ENCODE peak calls at places on chromosomes 1 and 21, in eight cellular contexts. Q, U, T, E, P, V, Y and H are unnamed samples.

GRCh38 chr1:153344718-153345025 is 4.0 kb downstream of the PGLYRP4 start:
- DNase-seq in Y (no peak), T (no peak), E (no peak), P (no peak), U (no peak), Q (no peak), V (no peak), H (no peak)

GRCh38 chr1:101506541-101507164 is 269.8 kb downstream of the S1PR1 start:
- DNase-seq in P (peak), T (peak), E (no peak), U (peak), Y (peak), Q (peak), V (no peak), H (peak)

GRCh38 chr21:44434936-44435635 is 20.2 kb upstream of the LRRC3 start:
- DNase-seq in E (no peak), U (no peak), Q (no peak), V (no peak), T (no peak), P (no peak), Y (no peak), H (no peak)

GRCh38 chr21:35294231-35294898 is 245.3 kb upstream of the RUNX1 start:
- DNase-seq in V (no peak), U (no peak), Y (peak), P (no peak), Q (peak), T (peak), E (no peak), H (no peak)

GRCh38 chr1:222557148-222557547 is 9.2 kb upstream of the HHIPL2 start:
- DNase-seq in P (no peak), Q (no peak), U (peak), V (no peak), E (no peak), T (no peak), Y (no peak), H (peak)

GRCh38 chr1:201714542-201715276 is 114.2 kb upstream of the IPO9 start:
- DNase-seq in E (peak), U (peak), P (no peak), Q (peak), V (peak), Y (peak), T (no peak), H (peak)

GRCh38 chr1:3244539-3245315 is 175.7 kb downstream of the PRDM16 start:
- DNase-seq in Y (no peak), E (peak), T (no peak), V (no peak), Q (peak), U (peak), P (no peak), H (no peak)

GRCh38 chr1:43199093-43199726 is 27.1 kb downstream of the CFAP57 start:
- DNase-seq in E (no peak), U (no peak), Q (no peak), P (no peak), Y (peak), V (peak), T (no peak), H (no peak)

GRCh38 chr1:83897516-83897915 is 101.4 kb downstream of the TTLL7 start:
- DNase-seq in Y (no peak), V (no peak), U (no peak), Q (no peak), T (peak), P (no peak), E (no peak), H (no peak)

GRCh38 chr1:89271616-89272015 is 1.0 kb downstream of the GBP5 start:
- DNase-seq in Q (peak), T (no peak), Y (peak), P (no peak), V (no peak), E (no peak), U (peak), H (no peak)

GRCh38 chr21:41758550-41758949 is 8.3 kb downstream of the RIPK4 start:
- DNase-seq in U (no peak), P (no peak), Q (peak), Y (no peak), T (no peak), E (no peak), V (no peak), H (no peak)

GRCh38 chr1:197222025-197222685 is 45.9 kb upstream of the CRB1 start:
- DNase-seq in T (peak), Y (no peak), E (no peak), U (no peak), P (no peak), Q (no peak), V (no peak), H (no peak)

GRCh38 chr1:239802275-239802674 is 289.4 kb upstream of the FMN2 start:
- DNase-seq in U (no peak), T (no peak), Q (no peak), Y (no peak), E (no peak), P (no peak), V (no peak), H (no peak)

GRCh38 chr1:44723496-44724407 is 7.2 kb downstream of the RNU5D-1 start:
- DNase-seq in Y (no peak), U (no peak), T (no peak), Q (no peak), V (no peak), E (no peak), P (no peak), H (no peak)

GRCh38 chr1:45622267-45622890 is 1.5 kb downstream of the CCDC17 start:
- DNase-seq in Y (no peak), U (no peak), V (no peak), Q (no peak), E (no peak), P (peak), T (no peak), H (no peak)

GRCh38 chr21:33794586-33794985 is 121.0 kb downstream of the ATP5PO start:
- DNase-seq in V (no peak), E (no peak), T (peak), U (no peak), P (no peak), Q (no peak), Y (no peak), H (no peak)

GRCh38 chr1:110210604-110211502 is 739 bp downstream of the KCNC4 start:
- DNase-seq in T (peak), Q (peak), U (peak), Y (no peak), V (peak), P (peak), E (peak), H (no peak)

GRCh38 chr1:208520700-208521099 is 276.5 kb upstream of the PLXNA2 start:
- DNase-seq in T (no peak), P (no peak), U (no peak), Y (no peak), E (no peak), Q (no peak), V (no peak), H (no peak)

GRCh38 chr21:38735807-38736206 is 69.9 kb upstream of the ETS2 start:
- DNase-seq in Q (no peak), P (no peak), E (no peak), V (no peak), Y (no peak), U (no peak), T (no peak), H (no peak)

GRCh38 chr1:55217226-55217996 is 2.2 kb upstream of the USP24 start:
- DNase-seq in E (no peak), T (no peak), V (no peak), P (no peak), U (no peak), Q (no peak), Y (no peak), H (no peak)

GRCh38 chr21:34372321-34372720 is 3.0 kb upstream of the SMIM11 start:
- DNase-seq in Y (no peak), U (no peak), T (no peak), Q (no peak), E (no peak), P (no peak), V (peak), H (no peak)

GRCh38 chr1:231407537-231408396 is 14.3 kb downstream of the EGLN1 start:
- DNase-seq in U (peak), Y (no peak), P (no peak), T (no peak), V (no peak), Q (peak), E (no peak), H (no peak)

GRCh38 chr1:116529199-116529616 is 41.6 kb downstream of the CD58 start:
- DNase-seq in Q (peak), P (no peak), V (no peak), Y (no peak), U (peak), T (no peak), E (no peak), H (peak)

GRCh38 chr1:216793303-216793702 is 70.1 kb upstream of the ESRRG start:
- DNase-seq in U (no peak), P (no peak), V (no peak), Y (no peak), Q (no peak), T (peak), E (no peak), H (no peak)

GRCh38 chr1:21175670-21176581 is 771 bp downstream of the EIF4G3 start:
- DNase-seq in V (peak), U (no peak), Q (peak), Y (no peak), P (peak), E (peak), T (peak), H (no peak)

GRCh38 chr1:204420039-204421004 is 8.7 kb upstream of the PPP1R15B start:
- DNase-seq in E (no peak), T (peak), Y (no peak), U (no peak), Q (no peak), P (no peak), V (no peak), H (no peak)

GRCh38 chr1:185720633-185721272 is 13.4 kb upstream of the HMCN1 start:
- DNase-seq in Y (no peak), U (peak), T (peak), V (no peak), E (no peak), P (no peak), Q (peak), H (peak)

GRCh38 chr1:185853739-185854138 is 119.5 kb downstream of the HMCN1 start:
- DNase-seq in V (no peak), E (no peak), Y (no peak), T (no peak), P (no peak), Q (peak), U (peak), H (peak)

GRCh38 chr1:213127074-213127473 is 76.0 kb downstream of the RPS6KC1 start:
- DNase-seq in Q (peak), T (no peak), V (no peak), E (no peak), U (no peak), P (no peak), Y (no peak), H (peak)

GRCh38 chr1:115067460-115067859 is 21.8 kb downstream of the TSPAN2 start:
- DNase-seq in P (no peak), T (no peak), E (no peak), V (no peak), Y (peak), U (peak), Q (peak), H (peak)

GRCh38 chr1:55369474-55369873 is 154.3 kb upstream of the USP24 start:
- DNase-seq in E (no peak), V (peak), Q (peak), P (no peak), U (peak), Y (no peak), T (no peak), H (peak)

GRCh38 chr1:83086346-83086745 is 912.6 kb downstream of the TTLL7 start:
- DNase-seq in V (no peak), Y (no peak), U (no peak), Q (no peak), E (no peak), P (no peak), T (no peak), H (no peak)

GRCh38 chr1:226890331-226891108 is 20.1 kb downstream of the PSEN2 start:
- DNase-seq in Y (no peak), E (no peak), Q (no peak), T (peak), V (no peak), P (no peak), U (no peak), H (no peak)
- H3K27ac ChIP-seq in Y (no peak), E (no peak), Q (no peak), T (no peak), V (no peak), P (no peak), U (no peak), H (no peak)

GRCh38 chr1:85322655-85323054 is 46.2 kb upstream of the BCL10 start:
- DNase-seq in Y (no peak), Q (peak), E (no peak), V (no peak), U (peak), P (no peak), T (no peak), H (no peak)

GRCh38 chr1:85319488-85319887 is 43.1 kb upstream of the BCL10 start:
- DNase-seq in Q (peak), U (no peak), P (no peak), T (no peak), V (no peak), Y (no peak), E (no peak), H (no peak)

GRCh38 chr1:85319931-85320330 is 43.5 kb upstream of the BCL10 start:
- DNase-seq in Q (peak), E (no peak), V (no peak), T (no peak), U (no peak), Y (no peak), P (no peak), H (no peak)

GRCh38 chr1:85321237-85321964 is 45.0 kb upstream of the BCL10 start:
- DNase-seq in T (no peak), Q (peak), Y (no peak), P (no peak), V (no peak), E (no peak), U (peak), H (peak)

GRCh38 chr1:85320371-85321131 is 44.1 kb upstream of the BCL10 start:
- DNase-seq in Y (no peak), E (no peak), T (no peak), V (no peak), U (peak), P (no peak), Q (peak), H (no peak)
- H3K27ac ChIP-seq in Y (peak), E (no peak), T (peak), V (peak), U (peak), P (peak), Q (peak), H (peak)

DNA sequence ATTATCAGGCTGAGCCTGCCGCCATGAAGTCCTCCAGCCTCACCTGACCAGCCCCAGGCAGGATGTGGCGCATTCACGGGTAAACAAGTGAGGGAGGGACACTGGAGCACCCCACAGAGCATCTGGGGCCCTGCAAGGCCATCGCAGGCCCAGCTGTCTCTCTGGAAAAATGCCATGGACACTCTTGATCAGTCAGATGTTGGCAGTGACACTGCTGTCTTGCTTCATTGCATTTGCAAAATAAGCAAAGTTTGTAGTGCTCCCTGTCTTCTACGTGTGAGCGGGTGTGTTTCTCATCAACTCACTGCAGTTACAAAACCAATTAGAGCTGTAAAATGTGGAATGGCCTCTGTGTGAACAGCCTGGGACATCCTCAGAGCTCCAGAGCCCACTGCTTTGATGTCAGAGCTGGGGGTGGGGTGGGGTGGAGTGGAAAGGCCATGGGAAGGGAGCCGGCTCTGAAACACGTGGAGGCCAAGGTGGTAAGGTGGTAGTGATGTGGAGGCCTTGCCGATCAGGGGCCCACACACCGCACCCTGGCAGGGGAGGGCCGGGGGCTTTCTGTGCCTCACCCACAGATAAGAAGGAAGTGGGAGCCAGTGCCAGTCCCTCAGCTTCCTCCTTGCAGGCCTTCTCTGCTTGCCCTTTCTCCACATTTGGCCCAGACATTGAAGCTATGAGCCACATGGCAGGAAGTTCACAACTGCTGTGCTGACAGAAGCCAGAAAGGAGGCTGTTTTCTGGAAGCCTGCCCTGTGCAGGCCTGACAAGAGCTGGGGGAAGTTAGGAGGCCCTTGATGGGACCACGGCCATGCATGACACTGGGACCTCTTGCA is 254.9 kb downstream of the RHOU start:
- DNase-seq in P (peak), T (no peak), Y (no peak), Q (no peak), V (peak), U (no peak), E (peak), H (no peak)
- H3K27ac ChIP-seq in P (no peak), T (no peak), Y (no peak), Q (no peak), V (peak), U (no peak), E (peak), H (no peak)

DNA sequence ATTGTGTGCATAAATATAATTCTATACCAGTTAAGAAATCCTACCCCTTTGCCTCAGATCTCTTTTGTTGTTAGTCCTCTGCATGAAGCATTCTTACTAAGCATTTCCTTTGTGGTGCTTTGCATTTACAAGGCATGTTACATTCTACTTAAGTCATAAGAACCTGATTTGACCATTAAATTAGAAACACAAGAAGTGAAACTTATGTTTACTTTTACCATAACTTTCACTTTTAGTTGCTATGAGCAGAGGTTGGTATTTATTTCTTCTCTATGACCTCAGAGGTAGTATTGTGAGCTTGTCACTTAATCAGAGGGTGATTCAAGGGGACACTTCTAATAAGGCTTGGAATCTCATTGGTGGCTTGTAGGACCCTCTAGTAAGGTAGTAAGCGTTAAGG is 9.0 kb downstream of the FAM20B start:
- DNase-seq in V (no peak), U (peak), Q (peak), T (no peak), Y (no peak), P (no peak), E (no peak), H (no peak)
- H3K27ac ChIP-seq in V (peak), U (peak), Q (peak), T (peak), Y (no peak), P (peak), E (no peak), H (peak)